ENCODE peak calls at places on chromosomes 3 and 15, in four cellular contexts. One of them, this sample, is unnamed.

GRCh38 chr15:100001405-100001804 is 268.2 kb upstream of the LYSMD4 start:
- DNase-seq in AG04450: no peak
- DNase-seq in WERI-Rb-1: no peak
- DNase-seq in RWPE1: no peak
- DNase-seq in this sample: no peak

GRCh38 chr15:91021516-91022074 is 799 bp downstream of the VPS33B start:
- DNase-seq in WERI-Rb-1: no peak
- DNase-seq in RWPE1: peak
- DNase-seq in AG04450: no peak
- DNase-seq in this sample: no peak

GRCh38 chr3:144085964-144086363 is 114.3 kb downstream of the DIPK2A start:
- DNase-seq in WERI-Rb-1: no peak
- DNase-seq in RWPE1: peak
- DNase-seq in AG04450: no peak
- DNase-seq in this sample: peak

GRCh38 chr3:68648494-68648893 is 283.9 kb downstream of the TAFA4 start:
- DNase-seq in WERI-Rb-1: no peak
- DNase-seq in RWPE1: no peak
- DNase-seq in AG04450: no peak
- DNase-seq in this sample: no peak

GRCh38 chr3:194556086-194557056 is 69.6 kb upstream of the ATP13A3 start:
- DNase-seq in AG04450: no peak
- DNase-seq in RWPE1: no peak
- DNase-seq in WERI-Rb-1: no peak
- DNase-seq in this sample: peak

GRCh38 chr15:79233236-79233635 is 49.3 kb upstream of the ANKRD34C start:
- DNase-seq in AG04450: no peak
- DNase-seq in RWPE1: no peak
- DNase-seq in WERI-Rb-1: peak
- DNase-seq in this sample: no peak

GRCh38 chr15:80618666-80619481 is 76.2 kb upstream of the ABHD17C start:
- DNase-seq in RWPE1: no peak
- DNase-seq in AG04450: no peak
- DNase-seq in WERI-Rb-1: no peak
- DNase-seq in this sample: no peak

GRCh38 chr3:136831461-136831860 is 12.5 kb downstream of the SLC35G2 start:
- DNase-seq in AG04450: no peak
- DNase-seq in RWPE1: no peak
- DNase-seq in WERI-Rb-1: no peak
- DNase-seq in this sample: no peak

GRCh38 chr3:86948840-86949239 is 42.1 kb downstream of the VGLL3 start:
- DNase-seq in WERI-Rb-1: no peak
- DNase-seq in RWPE1: peak
- DNase-seq in AG04450: no peak
- DNase-seq in this sample: no peak

GRCh38 chr3:156837130-156837529 is 11.0 kb downstream of the LEKR1 start:
- DNase-seq in RWPE1: peak
- DNase-seq in WERI-Rb-1: no peak
- DNase-seq in AG04450: no peak
- DNase-seq in this sample: no peak

GRCh38 chr15:92681141-92681622 is 25.6 kb upstream of the FAM174B start:
- DNase-seq in RWPE1: no peak
- DNase-seq in AG04450: peak
- DNase-seq in WERI-Rb-1: no peak
- DNase-seq in this sample: peak

GRCh38 chr3:150762662-150763121 is 277 bp downstream of the SIAH2 start:
- DNase-seq in AG04450: no peak
- DNase-seq in WERI-Rb-1: no peak
- DNase-seq in RWPE1: no peak
- DNase-seq in this sample: peak

GRCh38 chr3:37492977-37493471 is 318.6 kb upstream of the LRRFIP2 start:
- DNase-seq in AG04450: no peak
- DNase-seq in RWPE1: no peak
- DNase-seq in WERI-Rb-1: no peak
- DNase-seq in this sample: no peak

GRCh38 chr3:151770941-151771340 is 37.2 kb downstream of the AADACL2 start:
- DNase-seq in RWPE1: no peak
- DNase-seq in AG04450: no peak
- DNase-seq in WERI-Rb-1: no peak
- DNase-seq in this sample: no peak

GRCh38 chr3:138314751-138315150 is 14.9 kb downstream of the NME9 start:
- DNase-seq in WERI-Rb-1: no peak
- DNase-seq in RWPE1: no peak
- DNase-seq in AG04450: no peak
- DNase-seq in this sample: no peak

GRCh38 chr15:63212050-63212973 is 22.9 kb downstream of the RAB8B start:
- DNase-seq in AG04450: no peak
- DNase-seq in WERI-Rb-1: no peak
- DNase-seq in RWPE1: no peak
- DNase-seq in this sample: no peak
- H3K27ac ChIP-seq in AG04450: peak
- H3K27ac ChIP-seq in WERI-Rb-1: no peak
- H3K27ac ChIP-seq in RWPE1: no peak
- H3K27ac ChIP-seq in this sample: no peak

GRCh38 chr15:32857732-32858131 is 139.9 kb downstream of the GREM1 start:
- DNase-seq in WERI-Rb-1: no peak
- DNase-seq in RWPE1: no peak
- DNase-seq in AG04450: no peak
- DNase-seq in this sample: no peak

GRCh38 chr15:32861741-32862140 is 143.9 kb downstream of the GREM1 start:
- DNase-seq in AG04450: no peak
- DNase-seq in WERI-Rb-1: peak
- DNase-seq in RWPE1: no peak
- DNase-seq in this sample: peak

GRCh38 chr15:32859996-32860395 is 142.2 kb downstream of the GREM1 start:
- DNase-seq in AG04450: no peak
- DNase-seq in WERI-Rb-1: no peak
- DNase-seq in RWPE1: no peak
- DNase-seq in this sample: no peak

GRCh38 chr15:32856753-32857152 is 138.9 kb downstream of the GREM1 start:
- DNase-seq in AG04450: no peak
- DNase-seq in RWPE1: no peak
- DNase-seq in WERI-Rb-1: no peak
- DNase-seq in this sample: peak

GRCh38 chr15:32859246-32859645 is 141.4 kb downstream of the GREM1 start:
- DNase-seq in RWPE1: no peak
- DNase-seq in AG04450: no peak
- DNase-seq in WERI-Rb-1: no peak
- DNase-seq in this sample: no peak
- H3K27ac ChIP-seq in RWPE1: no peak
- H3K27ac ChIP-seq in AG04450: no peak
- H3K27ac ChIP-seq in WERI-Rb-1: no peak
- H3K27ac ChIP-seq in this sample: no peak

GRCh38 chr3:45592830-45593707 is 1.5 kb upstream of the LIMD1 start:
- DNase-seq in RWPE1: peak
- DNase-seq in WERI-Rb-1: peak
- DNase-seq in AG04450: peak
- DNase-seq in this sample: peak
- H3K27ac ChIP-seq in RWPE1: peak
- H3K27ac ChIP-seq in WERI-Rb-1: peak
- H3K27ac ChIP-seq in AG04450: peak
- H3K27ac ChIP-seq in this sample: peak

DNA sequence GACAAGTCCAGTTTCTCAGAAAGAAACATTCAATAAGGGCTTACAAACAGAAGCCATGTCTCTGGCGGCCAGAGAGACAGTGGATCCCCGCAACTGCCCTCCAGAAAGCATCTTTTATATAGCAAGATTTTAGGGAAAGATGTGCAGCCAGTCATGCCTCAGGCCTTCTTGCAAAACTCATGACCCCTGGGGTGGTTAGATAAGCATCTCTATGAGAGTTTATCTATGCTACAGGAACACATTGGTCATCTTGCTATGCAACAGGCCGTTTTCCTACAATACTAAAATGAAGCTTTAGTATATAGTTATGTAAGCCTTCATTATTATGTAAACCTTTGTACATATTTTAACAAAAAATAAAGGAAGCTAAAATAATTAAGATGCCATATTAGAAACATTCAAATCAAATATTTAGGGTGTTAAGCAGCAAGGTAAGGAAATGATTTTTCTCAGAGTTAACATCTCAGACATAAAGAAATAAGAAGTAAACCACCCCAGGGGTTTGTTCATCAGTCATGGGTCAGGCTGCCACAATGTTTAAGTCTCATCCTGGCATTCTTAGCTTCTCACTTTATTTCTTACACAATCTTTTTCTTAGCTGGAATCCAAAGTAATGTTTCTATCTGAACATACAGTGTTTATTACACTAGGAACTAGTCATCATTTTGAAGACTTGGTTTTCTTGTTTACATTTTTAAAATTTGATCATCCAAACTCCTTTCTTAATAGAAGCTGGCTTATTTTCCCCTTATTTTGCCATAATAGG is 6.3 kb upstream of the FSIP1 start:
- DNase-seq in AG04450: peak
- DNase-seq in WERI-Rb-1: no peak
- DNase-seq in RWPE1: no peak
- DNase-seq in this sample: no peak
- H3K27ac ChIP-seq in AG04450: no peak
- H3K27ac ChIP-seq in WERI-Rb-1: no peak
- H3K27ac ChIP-seq in RWPE1: no peak
- H3K27ac ChIP-seq in this sample: no peak

DNA sequence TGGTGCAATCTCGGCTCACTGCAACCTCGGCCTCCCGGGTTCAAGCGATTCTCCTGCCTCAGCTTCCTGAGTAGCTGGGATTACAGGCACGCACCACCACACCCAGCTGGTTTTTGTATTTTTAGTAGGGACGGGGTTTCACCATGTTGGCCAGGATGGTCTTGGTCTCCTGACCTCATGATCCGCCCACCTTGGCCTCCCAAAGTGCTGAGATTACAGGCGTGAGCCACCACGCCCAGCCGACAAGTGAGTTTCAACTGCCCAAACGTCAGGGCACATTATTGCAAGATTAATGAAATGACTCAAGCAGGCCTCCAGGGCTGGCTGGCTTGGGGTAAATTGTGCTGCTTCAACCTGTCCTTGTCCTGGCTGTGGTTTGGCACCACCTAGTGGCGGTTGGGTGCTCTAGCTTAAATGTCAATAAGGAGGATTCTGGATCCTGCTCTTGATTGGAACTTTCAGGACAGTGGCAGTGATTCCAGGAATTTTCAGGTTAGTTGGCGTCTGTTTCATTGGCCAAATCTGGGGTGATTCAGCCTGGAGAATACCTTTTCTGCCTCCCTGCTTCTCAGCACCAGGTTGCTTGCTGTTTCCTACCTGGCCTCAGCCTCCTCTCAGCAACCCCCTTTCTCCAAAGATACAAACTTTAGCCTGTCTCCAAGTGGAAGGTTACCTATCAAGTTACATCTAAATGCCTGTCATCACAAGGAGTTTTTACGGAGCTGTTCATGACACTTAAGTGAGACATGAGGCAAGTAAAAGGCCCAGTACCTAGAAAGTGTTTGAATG is 32.4 kb upstream of the SACM1L start:
- DNase-seq in AG04450: peak
- DNase-seq in RWPE1: peak
- DNase-seq in WERI-Rb-1: peak
- DNase-seq in this sample: peak
- H3K27ac ChIP-seq in AG04450: no peak
- H3K27ac ChIP-seq in RWPE1: peak
- H3K27ac ChIP-seq in WERI-Rb-1: no peak
- H3K27ac ChIP-seq in this sample: no peak

GRCh38 chr15:85772668-85773067 is 22.1 kb downstream of the KLHL25 start:
- DNase-seq in WERI-Rb-1: no peak
- DNase-seq in AG04450: no peak
- DNase-seq in RWPE1: peak
- DNase-seq in this sample: no peak
- H3K27ac ChIP-seq in WERI-Rb-1: no peak
- H3K27ac ChIP-seq in AG04450: no peak
- H3K27ac ChIP-seq in RWPE1: peak
- H3K27ac ChIP-seq in this sample: no peak

This sample was measured in SJCRH30.